ENCODE peak calls at places on chromosome 6, in seven cellular contexts. W is CD4-positive, alpha-beta memory T cell; T is fibroblast of the aortic adventitia; O is AG08395; Y is cardiac muscle cell; A is 8988T; S is activated naive CD4-positive, alpha-beta T cell treated with Interleukin-2 at 50 U/mL for 16 hours. K is an unnamed sample.

GRCh38 chr6:73657201-73657600 is 3.4 kb upstream of the SLC17A5 start:
- DNase-seq in T (no peak), S (no peak), A (no peak), Y (no peak), W (peak), O (no peak), K (no peak)

GRCh38 chr6:77445214-77445613 is 18.1 kb downstream of the HTR1B start:
- DNase-seq in Y (no peak), W (no peak), T (no peak), O (no peak), S (no peak), A (no peak), K (no peak)

GRCh38 chr6:17360564-17360963 is 32.8 kb upstream of the CAP2 start:
- DNase-seq in W (no peak), A (no peak), O (no peak), Y (no peak), S (no peak), T (no peak), K (no peak)

GRCh38 chr6:151067684-151068596 is 171.8 kb upstream of the AKAP12 start:
- DNase-seq in T (peak), A (no peak), W (no peak), Y (no peak), S (no peak), O (peak), K (peak)

GRCh38 chr6:2072450-2072849 is 173.0 kb downstream of the GMDS start:
- DNase-seq in A (no peak), W (no peak), Y (no peak), S (no peak), O (no peak), T (peak), K (no peak)

GRCh38 chr6:71107935-71108420 is 151.1 kb upstream of the B3GAT2 start:
- DNase-seq in Y (peak), A (no peak), T (peak), W (no peak), S (no peak), O (peak), K (no peak)

GRCh38 chr6:129364037-129364436 is 345.9 kb downstream of the ARHGAP18 start:
- DNase-seq in T (no peak), Y (no peak), A (no peak), W (no peak), S (no peak), O (no peak), K (no peak)

GRCh38 chr6:11111769-11112437 is 378 bp upstream of the ERVFRD-1 start:
- DNase-seq in W (no peak), T (no peak), A (no peak), S (no peak), O (no peak), Y (no peak), K (no peak)

GRCh38 chr6:48476257-48476656 is 365.3 kb upstream of the PTCHD4 start:
- DNase-seq in S (no peak), O (no peak), A (no peak), T (peak), W (no peak), Y (peak), K (no peak)

GRCh38 chr6:134295953-134296553 is 21.9 kb downstream of the SGK1 start:
- DNase-seq in W (no peak), S (no peak), Y (no peak), T (peak), A (peak), O (peak), K (peak)

GRCh38 chr6:13428528-13429405 is 58.6 kb downstream of the GFOD1 start:
- DNase-seq in A (no peak), Y (no peak), S (no peak), T (no peak), W (no peak), O (no peak), K (no peak)

GRCh38 chr6:168968228-168968627 is 285.4 kb downstream of the THBS2 start:
- DNase-seq in W (peak), O (peak), T (peak), Y (no peak), A (no peak), S (peak), K (peak)

GRCh38 chr6:93848011-93848620 is 428.8 kb upstream of the EPHA7 start:
- DNase-seq in Y (no peak), T (no peak), W (no peak), S (no peak), O (no peak), A (no peak), K (no peak)

GRCh38 chr6:31446481-31446880 is 43.1 kb downstream of the MICA start:
- DNase-seq in T (peak), Y (no peak), A (no peak), S (no peak), W (no peak), O (no peak), K (no peak)

GRCh38 chr6:36757206-36757605 is 59.6 kb downstream of the RAB44 start:
- DNase-seq in W (peak), Y (no peak), S (peak), T (no peak), O (no peak), A (no peak), K (no peak)

GRCh38 chr6:26483727-26484126 is 16.4 kb upstream of the BTN1A1 start:
- DNase-seq in A (no peak), S (no peak), Y (no peak), O (no peak), W (no peak), T (no peak), K (no peak)

GRCh38 chr6:111503194-111503593 is 20.2 kb upstream of the REV3L start:
- DNase-seq in O (no peak), Y (no peak), A (no peak), S (no peak), W (no peak), T (no peak), K (no peak)

GRCh38 chr6:53735896-53736295 is 58.9 kb upstream of the LRRC1 start:
- DNase-seq in A (no peak), T (no peak), S (peak), Y (no peak), W (no peak), O (no peak), K (no peak)

GRCh38 chr6:6816716-6817115 is 228.2 kb downstream of the LY86 start:
- DNase-seq in W (no peak), S (no peak), A (no peak), O (no peak), Y (no peak), T (no peak), K (no peak)

GRCh38 chr6:170095273-170095976 is 195.5 kb downstream of the DLL1 start:
- DNase-seq in W (no peak), O (no peak), T (no peak), A (no peak), Y (no peak), S (no peak), K (no peak)

K was measured in ureter.